ENCODE peak calls at places on chromosome 15, in eight cellular contexts. One of them, this sample, is unnamed.

GRCh38 chr15:48930735-48931134 is 33.0 kb downstream of the SHC4 start:
- DNase-seq in esophagus squamous epithelium: no peak
- DNase-seq in PC-9: no peak
- DNase-seq in CD8-positive, alpha-beta T cell: no peak
- DNase-seq in CD4-positive, alpha-beta T cell: no peak
- DNase-seq in MM.1S: no peak
- DNase-seq in heart left ventricle: no peak
- DNase-seq in IMR-90: no peak
- DNase-seq in this sample: no peak

GRCh38 chr15:37902126-37902525 is 32.3 kb upstream of the TMCO5A start:
- DNase-seq in IMR-90: no peak
- DNase-seq in MM.1S: no peak
- DNase-seq in CD8-positive, alpha-beta T cell: no peak
- DNase-seq in CD4-positive, alpha-beta T cell: no peak
- DNase-seq in esophagus squamous epithelium: no peak
- DNase-seq in heart left ventricle: no peak
- DNase-seq in PC-9: no peak
- DNase-seq in this sample: no peak

GRCh38 chr15:57969355-57969754 is 96.2 kb downstream of the ALDH1A2 start:
- DNase-seq in CD8-positive, alpha-beta T cell: no peak
- DNase-seq in CD4-positive, alpha-beta T cell: no peak
- DNase-seq in IMR-90: no peak
- DNase-seq in esophagus squamous epithelium: no peak
- DNase-seq in heart left ventricle: no peak
- DNase-seq in MM.1S: no peak
- DNase-seq in PC-9: no peak
- DNase-seq in this sample: no peak

GRCh38 chr15:88144921-88145320 is 111.6 kb downstream of the NTRK3 start:
- DNase-seq in CD8-positive, alpha-beta T cell: no peak
- DNase-seq in heart left ventricle: no peak
- DNase-seq in esophagus squamous epithelium: no peak
- DNase-seq in PC-9: no peak
- DNase-seq in IMR-90: no peak
- DNase-seq in CD4-positive, alpha-beta T cell: no peak
- DNase-seq in MM.1S: no peak
- DNase-seq in this sample: no peak

GRCh38 chr15:67303490-67304363 is 49.1 kb downstream of the IQCH start:
- DNase-seq in esophagus squamous epithelium: no peak
- DNase-seq in heart left ventricle: no peak
- DNase-seq in CD8-positive, alpha-beta T cell: no peak
- DNase-seq in IMR-90: peak; percentile 55
- DNase-seq in MM.1S: peak; percentile 64
- DNase-seq in CD4-positive, alpha-beta T cell: peak; percentile 1
- DNase-seq in PC-9: no peak
- DNase-seq in this sample: no peak

GRCh38 chr15:77992356-77993222 is 84.9 kb downstream of the TBC1D2B start:
- DNase-seq in esophagus squamous epithelium: no peak
- DNase-seq in CD8-positive, alpha-beta T cell: no peak
- DNase-seq in MM.1S: no peak
- DNase-seq in CD4-positive, alpha-beta T cell: no peak
- DNase-seq in IMR-90: no peak
- DNase-seq in heart left ventricle: no peak
- DNase-seq in PC-9: no peak
- DNase-seq in this sample: no peak

GRCh38 chr15:53658827-53659226 is 100.6 kb downstream of the WDR72 start:
- DNase-seq in heart left ventricle: no peak
- DNase-seq in IMR-90: no peak
- DNase-seq in CD8-positive, alpha-beta T cell: no peak
- DNase-seq in MM.1S: no peak
- DNase-seq in esophagus squamous epithelium: no peak
- DNase-seq in CD4-positive, alpha-beta T cell: no peak
- DNase-seq in PC-9: no peak
- DNase-seq in this sample: no peak

GRCh38 chr15:65856821-65857455 is 12.4 kb upstream of the RAB11A start:
- DNase-seq in PC-9: peak; percentile 44
- DNase-seq in IMR-90: peak; percentile 53
- DNase-seq in heart left ventricle: peak; percentile 47
- DNase-seq in CD4-positive, alpha-beta T cell: peak; percentile 78
- DNase-seq in MM.1S: peak; percentile 70
- DNase-seq in esophagus squamous epithelium: no peak
- DNase-seq in CD8-positive, alpha-beta T cell: peak; percentile 88
- DNase-seq in this sample: peak; percentile 83

GRCh38 chr15:36347272-36347864 is 232.1 kb upstream of the CDIN1 start:
- DNase-seq in esophagus squamous epithelium: no peak
- DNase-seq in IMR-90: no peak
- DNase-seq in PC-9: no peak
- DNase-seq in MM.1S: no peak
- DNase-seq in CD8-positive, alpha-beta T cell: no peak
- DNase-seq in heart left ventricle: no peak
- DNase-seq in CD4-positive, alpha-beta T cell: no peak
- DNase-seq in this sample: no peak

GRCh38 chr15:96344706-96345559 is 14.4 kb downstream of the NR2F2 start:
- DNase-seq in IMR-90: no peak
- DNase-seq in CD4-positive, alpha-beta T cell: no peak
- DNase-seq in esophagus squamous epithelium: no peak
- DNase-seq in PC-9: no peak
- DNase-seq in CD8-positive, alpha-beta T cell: no peak
- DNase-seq in heart left ventricle: no peak
- DNase-seq in MM.1S: no peak
- DNase-seq in this sample: no peak
- H3K27me3 ChIP-seq in IMR-90: no peaks in the 10 kb centered on the region
- H3K27me3 ChIP-seq in CD4-positive, alpha-beta T cell: peaks cover 96% of the 10 kb centered on the region
- H3K27me3 ChIP-seq in esophagus squamous epithelium: no peaks in the 10 kb centered on the region
- H3K27me3 ChIP-seq in PC-9: no peaks in the 10 kb centered on the region
- H3K27me3 ChIP-seq in CD8-positive, alpha-beta T cell: peaks cover 49% of the 10 kb centered on the region
- H3K27me3 ChIP-seq in heart left ventricle: peaks cover 11% of the 10 kb centered on the region
- H3K27me3 ChIP-seq in MM.1S: no peaks in the 10 kb centered on the region
- H3K27me3 ChIP-seq in this sample: no peaks in the 10 kb centered on the region

DNA sequence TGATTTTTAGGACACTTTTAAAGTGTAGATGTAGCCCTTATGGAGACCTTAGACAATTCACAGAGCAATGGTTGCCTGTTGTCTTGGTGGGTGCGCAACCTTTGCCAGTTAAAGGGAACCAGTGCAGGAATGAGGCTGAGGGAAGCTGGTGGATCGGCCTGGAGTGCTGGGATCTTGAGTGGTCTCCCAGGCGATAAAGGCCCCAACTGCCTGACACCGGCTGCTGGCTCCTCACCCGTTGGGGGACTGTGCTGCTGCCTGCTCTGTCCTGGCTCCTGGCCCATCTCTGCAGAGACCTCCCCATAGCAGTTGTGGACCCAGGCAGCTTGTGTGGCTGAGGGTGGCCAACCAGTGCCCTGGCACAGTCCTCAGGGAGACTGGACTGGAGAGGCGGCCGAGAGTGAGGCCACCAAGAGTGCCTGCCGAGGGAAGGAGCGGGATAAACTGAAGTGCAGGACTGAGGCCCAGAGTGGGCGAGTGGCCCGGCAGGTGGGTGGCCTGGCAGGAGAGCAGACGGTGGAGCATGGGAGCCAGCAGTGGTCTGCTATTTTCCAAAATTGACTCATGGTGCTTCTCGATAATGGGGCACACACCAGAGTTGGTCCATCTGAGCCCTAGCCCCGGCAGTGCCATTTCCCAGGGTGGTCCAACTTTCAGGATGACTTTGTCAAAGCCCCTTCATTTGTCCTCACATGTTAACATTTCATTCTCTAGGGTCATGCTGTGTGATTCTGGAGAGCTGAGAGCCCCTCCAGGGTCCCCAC is 2.1 kb downstream of the ALDH1A3 start:
- DNase-seq in IMR-90: no peak
- DNase-seq in heart left ventricle: no peak
- DNase-seq in CD4-positive, alpha-beta T cell: no peak
- DNase-seq in MM.1S: no peak
- DNase-seq in PC-9: no peak
- DNase-seq in CD8-positive, alpha-beta T cell: no peak
- DNase-seq in esophagus squamous epithelium: no peak
- DNase-seq in this sample: no peak
- H3K27ac ChIP-seq in IMR-90: no peak overlapping the region
- H3K27ac ChIP-seq in heart left ventricle: no peak overlapping the region
- H3K27ac ChIP-seq in CD4-positive, alpha-beta T cell: no peak overlapping the region
- H3K27ac ChIP-seq in MM.1S: no peak overlapping the region
- H3K27ac ChIP-seq in PC-9: peak overlapping the region; percentile 74
- H3K27ac ChIP-seq in CD8-positive, alpha-beta T cell: no peak overlapping the region
- H3K27ac ChIP-seq in esophagus squamous epithelium: no peak overlapping the region
- H3K27ac ChIP-seq in this sample: no peak overlapping the region

DNA sequence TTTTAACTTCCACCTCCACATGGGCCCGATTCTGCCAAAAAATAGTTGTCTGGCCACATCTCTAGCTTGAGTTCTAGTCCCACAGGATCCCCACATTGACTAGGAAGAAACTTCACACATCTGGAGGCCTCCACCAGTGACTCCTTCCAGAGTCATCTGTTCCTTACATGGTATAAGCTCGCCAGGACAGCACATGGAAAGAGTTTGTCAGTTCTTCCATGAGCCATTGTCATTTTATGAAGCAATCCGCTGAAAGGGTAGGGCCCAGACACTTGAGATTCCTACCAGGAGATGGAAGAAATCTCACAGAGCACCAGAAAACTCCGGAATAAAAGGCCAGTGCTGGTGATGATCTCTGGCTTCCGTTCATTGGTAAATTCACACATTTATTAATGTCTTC is 350.5 kb upstream of the ICE2 start:
- DNase-seq in heart left ventricle: no peak
- DNase-seq in CD4-positive, alpha-beta T cell: no peak
- DNase-seq in MM.1S: no peak
- DNase-seq in esophagus squamous epithelium: no peak
- DNase-seq in IMR-90: no peak
- DNase-seq in CD8-positive, alpha-beta T cell: no peak
- DNase-seq in PC-9: no peak
- DNase-seq in this sample: no peak
- TF ChIP-seq CTCF in heart left ventricle: no peak
- TF ChIP-seq CTCF in CD4-positive, alpha-beta T cell: no peak
- TF ChIP-seq CTCF in MM.1S: no peak
- TF ChIP-seq CTCF in esophagus squamous epithelium: no peak
- TF ChIP-seq CTCF in IMR-90: no peak
- TF ChIP-seq CTCF in CD8-positive, alpha-beta T cell: no peak
- TF ChIP-seq CTCF in PC-9: no peak
- TF ChIP-seq CTCF in this sample: no peak

DNA sequence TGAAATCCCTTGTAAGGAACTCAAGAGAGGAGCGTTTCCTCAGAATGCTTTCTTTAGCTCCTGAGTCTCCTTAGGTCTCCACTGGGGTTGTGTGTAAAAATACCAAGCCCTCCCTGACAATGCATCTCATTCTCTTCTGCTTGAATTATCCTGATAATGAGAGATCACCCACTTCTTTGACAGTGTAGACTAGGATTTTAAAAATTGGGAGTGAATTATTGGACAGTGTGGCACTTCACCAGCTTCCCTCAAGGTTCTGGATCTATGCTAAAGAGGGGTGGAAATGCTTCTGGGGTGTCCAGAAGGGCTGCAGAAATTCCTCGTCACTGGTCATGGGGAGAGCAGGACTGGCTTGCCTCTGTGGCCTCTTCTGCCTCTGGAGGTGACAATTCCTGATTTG is 41.8 kb upstream of the POLG start:
- DNase-seq in IMR-90: no peak
- DNase-seq in CD8-positive, alpha-beta T cell: no peak
- DNase-seq in PC-9: no peak
- DNase-seq in CD4-positive, alpha-beta T cell: no peak
- DNase-seq in esophagus squamous epithelium: no peak
- DNase-seq in heart left ventricle: no peak
- DNase-seq in MM.1S: no peak
- DNase-seq in this sample: no peak
- H3K27me3 ChIP-seq in IMR-90: peaks cover 94% of the 10 kb centered on the region
- H3K27me3 ChIP-seq in CD8-positive, alpha-beta T cell: peaks cover 30% of the 10 kb centered on the region
- H3K27me3 ChIP-seq in PC-9: no peaks in the 10 kb centered on the region
- H3K27me3 ChIP-seq in CD4-positive, alpha-beta T cell: peaks cover 90% of the 10 kb centered on the region
- H3K27me3 ChIP-seq in esophagus squamous epithelium: peaks cover 25% of the 10 kb centered on the region
- H3K27me3 ChIP-seq in heart left ventricle: peaks cover 79% of the 10 kb centered on the region
- H3K27me3 ChIP-seq in MM.1S: peaks cover 95% of the 10 kb centered on the region
- H3K27me3 ChIP-seq in this sample: peaks cover 42% of the 10 kb centered on the region

GRCh38 chr15:59227021-59227420 is 20.4 kb downstream of the LDHAL6B start:
- DNase-seq in PC-9: no peak
- DNase-seq in heart left ventricle: no peak
- DNase-seq in IMR-90: no peak
- DNase-seq in esophagus squamous epithelium: no peak
- DNase-seq in CD4-positive, alpha-beta T cell: no peak
- DNase-seq in CD8-positive, alpha-beta T cell: no peak
- DNase-seq in MM.1S: no peak
- DNase-seq in this sample: no peak
- H3K27ac ChIP-seq in PC-9: no peak overlapping the region
- H3K27ac ChIP-seq in heart left ventricle: no peak overlapping the region
- H3K27ac ChIP-seq in IMR-90: no peak overlapping the region
- H3K27ac ChIP-seq in esophagus squamous epithelium: no peak overlapping the region
- H3K27ac ChIP-seq in CD4-positive, alpha-beta T cell: no peak overlapping the region
- H3K27ac ChIP-seq in CD8-positive, alpha-beta T cell: no peak overlapping the region
- H3K27ac ChIP-seq in MM.1S: no peak overlapping the region
- H3K27ac ChIP-seq in this sample: no peak overlapping the region